ENCODE peak calls at places on chromosomes 2 and 18, in five cellular contexts. T is A549, V is HepG2, D is K562, P is GM12878. H is an unnamed sample. For H3K4me1, the result is how much of the 10 kb centered on the place peaks cover.

GRCh38 chr2:234050455-234051135 is at the start of gene SPP2:
- DNase-seq in T (no peak), V (no peak), D (no peak), P (no peak), H (no peak)

GRCh38 chr18:565562-566061 is 14.6 kb upstream of the CETN1 start:
- DNase-seq in T (no peak), V (no peak), D (no peak), P (no peak), H (no peak)

GRCh38 chr2:239406316-239406995 is 5.6 kb upstream of the HDAC4 start:
- DNase-seq in T (no peak), V (no peak), D (no peak), P (no peak), H (no peak)

GRCh38 chr2:190511104-190511503 is 23.4 kb downstream of the NEMP2 start:
- DNase-seq in T (peak), V (peak), D (peak), P (no peak), H (peak)

GRCh38 chr2:103959174-103960125 is 894.5 kb upstream of the POU3F3 start:
- DNase-seq in T (peak), V (peak), D (peak), P (no peak), H (peak)

GRCh38 chr2:32135409-32135808 is 30.3 kb upstream of the SLC30A6 start:
- DNase-seq in T (peak), V (peak), D (peak), P (no peak), H (peak)

GRCh38 chr18:33022370-33022769 is 249.5 kb upstream of the KLHL14 start:
- DNase-seq in T (peak), V (no peak), D (no peak), P (no peak), H (peak)

GRCh38 chr18:14092625-14093361 is 39.4 kb downstream of the ZNF519 start:
- DNase-seq in T (no peak), V (peak), D (no peak), P (no peak), H (no peak)

GRCh38 chr2:78118037-78118436 is 595.9 kb upstream of the LRRTM4 start:
- DNase-seq in T (no peak), V (no peak), D (no peak), P (no peak), H (peak)

GRCh38 chr2:191691016-191691725 is 13.2 kb downstream of the NABP1 start:
- DNase-seq in T (peak), V (peak), D (peak), P (peak), H (peak)

GRCh38 chr2:233542507-233542906 is 24.1 kb downstream of the USP40 start:
- DNase-seq in T (no peak), V (no peak), D (no peak), P (no peak), H (no peak)

GRCh38 chr2:109452318-109453305 is 161.2 kb downstream of the SEPTIN10 start:
- DNase-seq in T (no peak), V (no peak), D (no peak), P (no peak), H (no peak)

GRCh38 chr2:161414385-161415040 is 1.6 kb upstream of the TBR1 start:
- DNase-seq in T (peak), V (peak), D (peak), P (no peak), H (peak)

GRCh38 chr2:150076281-150076680 is 411.2 kb downstream of the RND3 start:
- DNase-seq in T (no peak), V (no peak), D (no peak), P (no peak), H (no peak)

GRCh38 chr2:227783404-227784138 is 30.1 kb upstream of the CCL20 start:
- DNase-seq in T (no peak), V (no peak), D (no peak), P (peak), H (no peak)

GRCh38 chr2:26971911-26972786 is 1.7 kb downstream of the MAPRE3 start:
- DNase-seq in T (no peak), V (no peak), D (peak), P (no peak), H (no peak)

GRCh38 chr18:9874730-9875129 is 11.0 kb upstream of the TXNDC2 start:
- DNase-seq in T (no peak), V (no peak), D (no peak), P (no peak), H (no peak)

GRCh38 chr2:158486970-158487325 is 30.2 kb downstream of the PKP4 start:
- DNase-seq in T (no peak), V (no peak), D (peak), P (no peak), H (no peak)

GRCh38 chr2:67394734-67395133 is 2.4 kb upstream of the ETAA1 start:
- DNase-seq in T (no peak), V (no peak), D (no peak), P (no peak), H (no peak)

GRCh38 chr18:58590231-58590630 is 38.7 kb downstream of the ALPK2 start:
- DNase-seq in T (no peak), V (peak), D (no peak), P (no peak), H (peak)

GRCh38 chr2:44233450-44234128 is 41.7 kb upstream of the SLC3A1 start:
- DNase-seq in T (peak), V (peak), D (no peak), P (no peak), H (peak)

GRCh38 chr18:6929370-6930102 is 188.1 kb downstream of the LAMA1 start:
- DNase-seq in T (no peak), V (no peak), D (peak), P (no peak), H (peak)

GRCh38 chr2:98835831-98836385 is 100.1 kb downstream of the CRACDL start:
- DNase-seq in T (no peak), V (no peak), D (no peak), P (peak), H (no peak)

GRCh38 chr2:120791243-120791960 is 55.7 kb downstream of the GLI2 start:
- DNase-seq in T (no peak), V (no peak), D (no peak), P (no peak), H (no peak)

GRCh38 chr2:47984041-47984440 is 77.7 kb upstream of the FBXO11 start:
- DNase-seq in T (no peak), V (no peak), D (peak), P (no peak), H (no peak)

GRCh38 chr2:35343135-35343534 is 1012.4 kb upstream of the CRIM1 start:
- DNase-seq in T (no peak), V (no peak), D (peak), P (no peak), H (peak)

GRCh38 chr2:64939332-64939917 is 49.8 kb upstream of the SLC1A4 start:
- DNase-seq in T (no peak), V (no peak), D (no peak), P (peak), H (peak)

GRCh38 chr2:27566628-27567027 is 16.2 kb upstream of the ZNF512 start:
- DNase-seq in T (no peak), V (no peak), D (no peak), P (no peak), H (no peak)

GRCh38 chr2:185337033-185337432 is 401.6 kb upstream of the FSIP2 start:
- DNase-seq in T (no peak), V (no peak), D (no peak), P (no peak), H (peak)

GRCh38 chr2:172283476-172283875 is 143.9 kb upstream of the ITGA6 start:
- DNase-seq in T (no peak), V (no peak), D (no peak), P (no peak), H (no peak)

GRCh38 chr2:74915743-74916142 is 42.7 kb upstream of the POLE4 start:
- DNase-seq in T (no peak), V (no peak), D (no peak), P (peak), H (no peak)

GRCh38 chr2:40028792-40029488 is 249.9 kb upstream of the THUMPD2 start:
- DNase-seq in T (no peak), V (no peak), D (no peak), P (peak), H (no peak)

GRCh38 chr2:105062158-105062557 is 24.3 kb downstream of the MRPS9 start:
- DNase-seq in T (no peak), V (no peak), D (peak), P (no peak), H (no peak)

GRCh38 chr2:227106845-227107759 is 56.9 kb downstream of the COL4A4 start:
- DNase-seq in T (peak), V (peak), D (peak), P (no peak), H (peak)

GRCh38 chr18:49016648-49017539 is 66.1 kb upstream of the SMAD7 start:
- DNase-seq in T (peak), V (peak), D (peak), P (no peak), H (peak)

GRCh38 chr2:239824866-239825704 is 200.1 kb downstream of the NDUFA10 start:
- DNase-seq in T (no peak), V (no peak), D (peak), P (no peak), H (peak)

GRCh38 chr2:69185807-69186206 is 172.8 kb downstream of the ANTXR1 start:
- DNase-seq in T (no peak), V (no peak), D (no peak), P (no peak), H (no peak)

DNA sequence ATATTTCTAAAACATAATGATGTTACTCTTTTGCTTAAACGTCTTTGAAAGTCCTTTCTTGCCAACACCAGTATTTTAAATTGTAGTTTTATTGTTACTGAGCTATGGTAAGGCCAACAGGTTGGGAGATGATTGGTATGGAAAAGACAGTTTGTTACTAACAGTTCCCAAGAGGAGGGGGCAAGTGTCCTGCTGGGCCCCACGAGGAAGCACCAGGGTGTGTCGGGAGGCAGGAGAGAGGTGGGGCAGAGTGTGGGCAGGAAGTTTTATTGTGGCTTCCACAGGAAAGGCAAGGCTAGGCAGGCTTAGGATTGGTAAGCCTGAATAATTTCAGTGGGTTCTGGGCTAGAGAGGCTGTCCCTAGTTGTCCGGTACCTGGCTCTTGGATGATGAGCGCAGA is 134.3 kb downstream of the SOCS6 start:
- DNase-seq in T (no peak), V (no peak), D (no peak), P (no peak), H (no peak)
- H3K4me1 ChIP-seq in T (half or more), V (half or more), D (under half), P (under half), H (under half)

DNA sequence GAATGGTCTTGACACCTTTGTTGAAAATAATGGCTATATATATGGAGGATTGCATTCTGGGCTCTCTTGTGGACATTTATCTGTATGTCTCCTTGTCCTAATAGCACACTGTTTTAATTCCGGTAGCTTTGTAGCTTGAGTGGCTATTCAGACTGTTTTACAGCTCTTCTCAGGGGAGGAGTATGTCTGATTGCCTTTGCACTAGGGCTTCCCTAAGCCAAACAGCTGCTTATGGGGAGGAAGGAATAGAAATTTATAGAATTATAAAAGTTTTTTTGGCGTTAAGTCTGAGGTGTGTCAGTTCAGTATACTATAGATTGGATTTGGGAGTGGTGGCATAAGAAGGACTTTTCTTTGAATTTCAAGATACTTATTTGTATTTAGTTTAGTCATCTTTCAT is 12.6 kb downstream of the SEH1L start:
- DNase-seq in T (no peak), V (no peak), D (no peak), P (no peak), H (no peak)
- TF ChIP-seq JUNB in T (no peak), V (no peak), D (no peak), P (no peak), H (no peak)

GRCh38 chr2:46855805-46856204 is 59.8 kb downstream of the MCFD2 start:
- DNase-seq in T (peak), V (no peak), D (no peak), P (no peak), H (no peak)

GRCh38 chr2:46857871-46858696 is 57.5 kb downstream of the MCFD2 start:
- DNase-seq in T (no peak), V (no peak), D (no peak), P (no peak), H (no peak)

GRCh38 chr2:46856336-46856735 is 59.3 kb downstream of the MCFD2 start:
- DNase-seq in T (no peak), V (no peak), D (no peak), P (no peak), H (no peak)

GRCh38 chr2:46859482-46859881 is 56.1 kb downstream of the MCFD2 start:
- DNase-seq in T (no peak), V (no peak), D (no peak), P (no peak), H (no peak)

GRCh38 chr2:46858697-46859080 is 56.9 kb downstream of the MCFD2 start:
- DNase-seq in T (no peak), V (no peak), D (no peak), P (no peak), H (no peak)
- H3K4me1 ChIP-seq in T (half or more), V (under half), D (under half), P (under half), H (under half)

DNA sequence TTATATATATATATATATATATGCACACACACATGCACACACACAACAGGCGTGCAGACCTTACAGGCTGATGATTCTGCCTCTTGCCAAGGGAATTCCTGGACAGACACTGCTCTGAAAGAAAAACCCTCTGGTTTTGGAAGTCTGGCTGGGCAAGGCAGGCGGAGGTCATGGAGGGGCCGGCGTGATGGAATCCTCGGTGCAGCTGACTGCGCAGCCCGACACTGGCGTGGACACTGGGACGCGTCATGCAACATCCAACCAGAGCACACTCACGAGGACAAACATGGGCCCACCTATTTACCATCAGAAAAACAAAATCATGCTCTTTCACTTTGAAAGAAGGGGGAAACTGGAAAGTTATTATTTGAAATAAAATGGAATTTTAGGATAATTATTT is 235.3 kb downstream of the ZNF516 start:
- DNase-seq in T (no peak), V (no peak), D (no peak), P (no peak), H (no peak)
- TF ChIP-seq JUNB in T (no peak), V (no peak), D (no peak), P (no peak), H (no peak)

DNA sequence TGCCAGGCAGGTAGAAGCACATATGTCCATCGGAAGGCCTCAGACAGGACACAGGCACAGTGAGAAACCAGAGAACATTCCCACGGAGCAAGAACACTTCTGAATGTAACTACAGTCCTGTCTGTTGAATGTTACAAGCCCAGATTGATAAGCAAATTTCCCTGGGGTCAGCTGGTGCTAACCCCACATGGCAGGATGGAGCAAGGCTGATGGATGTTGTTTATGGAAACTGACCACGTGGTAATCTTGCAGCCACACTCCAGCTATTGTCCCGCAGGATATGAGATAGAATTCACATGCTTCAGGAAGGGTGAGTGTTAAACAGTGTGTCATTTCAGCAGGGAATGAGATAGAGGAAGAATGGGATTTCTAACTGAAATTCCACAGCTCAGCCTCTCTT is 138.8 kb upstream of the COPS8 start:
- DNase-seq in T (no peak), V (no peak), D (no peak), P (no peak), H (no peak)
- H3K4me1 ChIP-seq in T (under half), V (under half), D (under half), P (under half), H (under half)

DNA sequence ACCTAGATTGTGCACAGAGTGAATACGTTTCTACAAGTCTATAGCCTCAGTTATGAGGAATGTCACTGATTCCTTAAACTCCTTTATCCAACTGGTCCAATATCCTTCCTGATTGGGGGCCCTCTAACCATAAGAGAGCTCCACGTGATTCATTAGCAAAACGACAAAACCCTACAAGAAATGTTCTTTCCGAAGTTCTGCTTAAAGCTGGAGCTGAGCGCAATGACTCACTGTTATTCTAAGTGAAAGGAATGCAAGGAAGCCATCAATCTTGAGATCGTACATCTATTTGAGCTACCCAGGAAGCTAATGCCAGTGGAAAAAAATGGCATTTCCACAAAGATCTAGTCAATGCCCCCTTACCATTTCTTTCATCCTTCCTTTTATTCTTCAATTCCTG is 354.9 kb upstream of the CDH20 start:
- DNase-seq in T (no peak), V (no peak), D (no peak), P (no peak), H (peak)
- TF ChIP-seq JUNB in T (no peak), V (no peak), D (no peak), P (no peak), H (no peak)

GRCh38 chr2:12721571-12722444 is 5.1 kb downstream of the TRIB2 start:
- DNase-seq in T (no peak), V (no peak), D (no peak), P (no peak), H (no peak)
- H3K4me1 ChIP-seq in T (under half), V (under half), D (under half), P (under half), H (under half)

H was measured in GM23338.